ENCODE peak calls at places on chromosome 10, in seven cellular contexts. F is body of pancreas, X is GM06990, C is GM12865, H is fibroblast of lung, E is GM13977, K is hepatocyte. U is an unnamed sample.

GRCh38 chr10:117439243-117439912 is 64.1 kb upstream of the PDZD8 start:
- DNase-seq in F (peak), X (no peak), C (no peak), H (no peak), E (no peak), K (peak), U (peak)

GRCh38 chr10:119090026-119090808 is 9.6 kb upstream of the EIF3A start:
- DNase-seq in F (no peak), X (peak), C (peak), H (no peak), E (no peak), K (no peak), U (no peak)

GRCh38 chr10:127833804-127834203 is 58.9 kb downstream of the CLRN3 start:
- DNase-seq in F (no peak), X (no peak), C (no peak), H (no peak), E (no peak), K (no peak), U (no peak)

GRCh38 chr10:80187465-80188409 is 17.6 kb downstream of the ANXA11 start:
- DNase-seq in F (no peak), X (peak), C (peak), H (no peak), E (no peak), K (no peak), U (no peak)

GRCh38 chr10:21368728-21369425 is 156.6 kb downstream of the SKIDA1 start:
- DNase-seq in F (no peak), X (no peak), C (peak), H (no peak), E (no peak), K (no peak), U (peak)

GRCh38 chr10:77834943-77835668 is 91.4 kb downstream of the DLG5 start:
- DNase-seq in F (no peak), X (no peak), C (no peak), H (no peak), E (no peak), K (no peak), U (no peak)

GRCh38 chr10:11639861-11640764 is 28.7 kb upstream of the USP6NL start:
- DNase-seq in F (no peak), X (no peak), C (no peak), H (peak), E (no peak), K (peak), U (no peak)

GRCh38 chr10:13056461-13057077 is 43.4 kb upstream of the OPTN start:
- DNase-seq in F (no peak), X (no peak), C (no peak), H (peak), E (no peak), K (peak), U (peak)

GRCh38 chr10:108911814-108912541 is 1011.3 kb downstream of the XPNPEP1 start:
- DNase-seq in F (peak), X (no peak), C (no peak), H (peak), E (no peak), K (peak), U (no peak)

GRCh38 chr10:127015373-127015772 is 110.1 kb downstream of the DOCK1 start:
- DNase-seq in F (no peak), X (no peak), C (no peak), H (no peak), E (no peak), K (no peak), U (no peak)

GRCh38 chr10:101054351-101054750 is 7.4 kb upstream of the KAZALD1 start:
- DNase-seq in F (no peak), X (no peak), C (no peak), H (no peak), E (no peak), K (no peak), U (no peak)

GRCh38 chr10:24727811-24728210 is 4.1 kb upstream of the ARHGAP21 start:
- DNase-seq in F (no peak), X (no peak), C (peak), H (no peak), E (peak), K (peak), U (no peak)

GRCh38 chr10:5765617-5766016 is 47.6 kb downstream of the GDI2 start:
- DNase-seq in F (no peak), X (no peak), C (no peak), H (no peak), E (no peak), K (no peak), U (no peak)

GRCh38 chr10:132156382-132156781 is 30.4 kb upstream of the DPYSL4 start:
- DNase-seq in F (no peak), X (no peak), C (no peak), H (no peak), E (no peak), K (no peak), U (no peak)

GRCh38 chr10:101489355-101489754 is 98.7 kb downstream of the POLL start:
- DNase-seq in F (no peak), X (no peak), C (no peak), H (peak), E (no peak), K (no peak), U (peak)

GRCh38 chr10:35523670-35524225 is 81.4 kb upstream of the GJD4 start:
- DNase-seq in F (no peak), X (no peak), C (peak), H (no peak), E (no peak), K (no peak), U (no peak)

GRCh38 chr10:4892681-4893080 is 66.7 kb downstream of the AKR1E2 start:
- DNase-seq in F (no peak), X (no peak), C (no peak), H (no peak), E (no peak), K (no peak), U (no peak)

GRCh38 chr10:35306852-35307251 is 29.5 kb upstream of the CCNY start:
- DNase-seq in F (peak), X (no peak), C (no peak), H (no peak), E (no peak), K (peak), U (peak)

GRCh38 chr10:131972474-131973071 is 9.2 kb downstream of the BNIP3 start:
- DNase-seq in F (peak), X (no peak), C (no peak), H (peak), E (no peak), K (no peak), U (no peak)

GRCh38 chr10:122475581-122475980 is 14.2 kb downstream of the HTRA1 start:
- DNase-seq in F (no peak), X (no peak), C (no peak), H (peak), E (no peak), K (no peak), U (peak)

GRCh38 chr10:109898666-109899577 is 24.4 kb downstream of the XPNPEP1 start:
- DNase-seq in F (no peak), X (no peak), C (no peak), H (peak), E (no peak), K (no peak), U (no peak)

GRCh38 chr10:29083096-29083495 is 205.8 kb upstream of the LYZL1 start:
- DNase-seq in F (no peak), X (no peak), C (no peak), H (no peak), E (no peak), K (no peak), U (no peak)

GRCh38 chr10:15630353-15630752 is 89.4 kb downstream of the ITGA8 start:
- DNase-seq in F (no peak), X (no peak), C (no peak), H (no peak), E (no peak), K (no peak), U (no peak)

GRCh38 chr10:17385066-17385465 is 69.3 kb downstream of the ST8SIA6 start:
- DNase-seq in F (no peak), X (no peak), C (no peak), H (no peak), E (no peak), K (no peak), U (no peak)

GRCh38 chr10:99809931-99810615 is 27.6 kb downstream of the ABCC2 start:
- DNase-seq in F (no peak), X (no peak), C (no peak), H (peak), E (no peak), K (peak), U (no peak)

GRCh38 chr10:93006435-93007039 is 54.1 kb upstream of the CYP26C1 start:
- DNase-seq in F (no peak), X (no peak), C (peak), H (peak), E (no peak), K (peak), U (peak)

GRCh38 chr10:125802739-125803138 is 20.3 kb downstream of the UROS start:
- DNase-seq in F (no peak), X (no peak), C (no peak), H (no peak), E (no peak), K (no peak), U (no peak)

GRCh38 chr10:88194961-88195367 is 331.5 kb downstream of the PTEN start:
- DNase-seq in F (no peak), X (no peak), C (no peak), H (no peak), E (no peak), K (no peak), U (no peak)

GRCh38 chr10:101710064-101710695 is 15.2 kb upstream of the FBXW4 start:
- DNase-seq in F (no peak), X (no peak), C (no peak), H (peak), E (no peak), K (no peak), U (no peak)

GRCh38 chr10:23435378-23435777 is 3.5 kb upstream of the OTUD1 start:
- DNase-seq in F (no peak), X (no peak), C (no peak), H (no peak), E (no peak), K (no peak), U (no peak)

GRCh38 chr10:119029613-119030420 is at the start of gene NANOS1:
- DNase-seq in F (peak), X (peak), C (no peak), H (no peak), E (peak), K (peak), U (no peak)

GRCh38 chr10:7846591-7846990 is 28.3 kb downstream of the TAF3 start:
- DNase-seq in F (no peak), X (no peak), C (no peak), H (peak), E (no peak), K (no peak), U (no peak)

GRCh38 chr10:74244097-74244685 is 93.2 kb downstream of the ADK start:
- DNase-seq in F (no peak), X (no peak), C (peak), H (peak), E (no peak), K (peak), U (no peak)

GRCh38 chr10:74246495-74246894 is 95.5 kb downstream of the ADK start:
- DNase-seq in F (no peak), X (no peak), C (no peak), H (no peak), E (no peak), K (no peak), U (no peak)

GRCh38 chr10:74238031-74238431 is 87.0 kb downstream of the ADK start:
- DNase-seq in F (peak), X (no peak), C (no peak), H (peak), E (no peak), K (no peak), U (no peak)

GRCh38 chr10:74244807-74245206 is 93.8 kb downstream of the ADK start:
- DNase-seq in F (no peak), X (no peak), C (no peak), H (no peak), E (no peak), K (no peak), U (no peak)

GRCh38 chr10:74243067-74243466 is 92.0 kb downstream of the ADK start:
- DNase-seq in F (no peak), X (no peak), C (no peak), H (no peak), E (no peak), K (no peak), U (no peak)
- TF ChIP-seq CTCF in F (no peak), X (no peak), C (no peak), H (no peak), E (no peak), K (no peak), U (no peak)

GRCh38 chr10:82041018-82041417 is 166.0 kb downstream of the NRG3 start:
- DNase-seq in F (no peak), X (no peak), C (no peak), H (no peak), E (no peak), K (no peak), U (no peak)
- TF ChIP-seq CTCF in F (no peak), X (no peak), C (no peak), H (no peak), E (no peak), K (no peak), U (no peak)

DNA sequence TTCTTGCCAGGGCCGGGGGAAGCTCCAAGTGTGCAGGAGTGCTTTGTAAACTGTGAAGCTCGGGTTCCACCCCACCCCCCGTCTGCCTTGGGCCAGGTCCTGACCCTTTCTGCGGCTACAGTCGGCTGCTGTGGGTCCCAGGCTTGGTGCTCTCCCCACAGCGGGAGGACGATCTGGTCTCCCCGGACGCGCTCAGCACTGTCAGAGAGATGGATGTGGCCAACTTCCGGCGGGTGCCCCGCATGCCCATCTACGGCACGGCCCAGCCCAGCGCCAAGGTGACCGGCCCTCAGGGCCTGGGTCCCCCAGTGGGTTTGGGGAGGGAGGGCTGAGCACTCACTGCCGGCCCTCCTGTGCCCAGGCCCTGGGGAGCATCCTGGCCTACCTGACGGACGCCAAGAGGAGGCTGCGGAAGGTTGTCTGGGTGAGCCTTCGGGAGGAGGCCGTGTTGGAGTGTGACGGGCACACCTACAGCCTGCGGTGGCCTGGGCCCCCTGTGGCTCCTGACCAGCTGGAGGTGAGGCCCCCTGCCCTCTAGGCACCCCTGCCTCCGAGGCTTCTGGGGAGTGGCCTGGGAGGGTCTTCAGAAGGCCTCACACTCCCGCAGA is 60.3 kb downstream of the PALD1 start:
- DNase-seq in F (no peak), X (no peak), C (no peak), H (no peak), E (no peak), K (no peak), U (no peak)
- TF ChIP-seq CTCF in F (no peak), X (no peak), C (no peak), H (no peak), E (no peak), K (no peak), U (no peak)

GRCh38 chr10:128870830-128871597 is 596.0 kb upstream of the MGMT start:
- DNase-seq in F (no peak), X (no peak), C (no peak), H (no peak), E (no peak), K (no peak), U (no peak)
- TF ChIP-seq CTCF in F (no peak), X (no peak), C (no peak), H (no peak), E (no peak), K (no peak), U (no peak)

GRCh38 chr10:103259989-103260388 is 14.3 kb downstream of the RPEL1 start:
- DNase-seq in F (no peak), X (no peak), C (no peak), H (no peak), E (no peak), K (no peak), U (no peak)
- TF ChIP-seq CTCF in F (no peak), X (no peak), C (no peak), H (no peak), E (no peak), K (no peak), U (no peak)

GRCh38 chr10:68796609-68797008 is 30.7 kb upstream of the STOX1 start:
- DNase-seq in F (no peak), X (no peak), C (no peak), H (no peak), E (no peak), K (no peak), U (peak)

GRCh38 chr10:68787813-68788212 is 39.5 kb upstream of the STOX1 start:
- DNase-seq in F (no peak), X (no peak), C (no peak), H (no peak), E (no peak), K (no peak), U (no peak)

GRCh38 chr10:68790476-68790875 is 36.9 kb upstream of the STOX1 start:
- DNase-seq in F (no peak), X (no peak), C (no peak), H (no peak), E (no peak), K (no peak), U (no peak)

GRCh38 chr10:68795886-68796532 is 31.3 kb upstream of the STOX1 start:
- DNase-seq in F (no peak), X (no peak), C (no peak), H (no peak), E (no peak), K (no peak), U (no peak)

GRCh38 chr10:68792115-68792514 is 35.2 kb upstream of the STOX1 start:
- DNase-seq in F (no peak), X (no peak), C (no peak), H (peak), E (no peak), K (no peak), U (no peak)
- TF ChIP-seq CTCF in F (no peak), X (no peak), C (no peak), H (no peak), E (no peak), K (peak), U (peak)

DNA sequence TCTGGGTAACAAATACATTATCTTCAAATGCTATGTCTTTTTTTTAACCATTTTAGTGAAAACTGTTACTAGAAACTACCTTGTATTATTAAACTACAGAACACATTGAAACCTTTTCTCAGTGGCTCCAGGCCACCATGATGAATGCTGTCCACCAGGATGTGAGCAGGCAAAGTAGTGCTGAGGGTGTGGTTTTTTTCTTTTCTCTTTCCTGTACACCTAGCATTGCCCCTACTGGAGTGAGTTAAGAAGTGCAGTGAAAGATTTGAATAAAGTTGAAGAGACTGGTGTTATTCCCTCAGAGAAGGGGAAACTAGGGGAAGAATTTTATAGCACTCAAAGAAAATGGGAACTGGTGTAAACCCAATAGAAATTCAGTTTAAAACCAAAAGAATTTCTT is 120.0 kb upstream of the SAMD8 start:
- DNase-seq in F (no peak), X (no peak), C (peak), H (peak), E (no peak), K (peak), U (peak)
- TF ChIP-seq CTCF in F (peak), X (peak), C (peak), H (peak), E (peak), K (peak), U (peak)

GRCh38 chr10:61452655-61453641 is at the start of gene TMEM26:
- DNase-seq in F (peak), X (peak), C (no peak), H (peak), E (no peak), K (peak), U (no peak)
- TF ChIP-seq CTCF in F (no peak), X (no peak), C (no peak), H (no peak), E (no peak), K (no peak), U (no peak)

GRCh38 chr10:47192273-47192672 is 107.7 kb upstream of the GDF10 start:
- DNase-seq in F (no peak), X (no peak), C (no peak), H (no peak), E (no peak), K (no peak), U (no peak)
- TF ChIP-seq CTCF in F (no peak), X (no peak), C (no peak), H (no peak), E (no peak), K (no peak), U (no peak)